ENCODE peak calls at places on chromosomes 5 and 9, in six cellular contexts. Q, J, S, F, V and H are unnamed samples.

GRCh38 chr5:180527659-180528058 is 33.5 kb downstream of the CNOT6 start:
- DNase-seq in S (no peak), Q (no peak), V (no peak), J (no peak), F (no peak), H (no peak)

GRCh38 chr5:136055612-136056302 is 27.0 kb downstream of the TGFBI start:
- DNase-seq in F (no peak), S (no peak), Q (no peak), J (no peak), V (no peak), H (no peak)

GRCh38 chr9:14906000-14906399 is 4.2 kb downstream of the FREM1 start:
- DNase-seq in J (no peak), S (no peak), F (no peak), V (no peak), Q (no peak), H (no peak)

GRCh38 chr9:3028535-3028934 is 184.6 kb upstream of the PUM3 start:
- DNase-seq in Q (no peak), S (no peak), F (no peak), V (peak), J (no peak), H (no peak)

GRCh38 chr9:76018244-76018643 is 127.8 kb downstream of the PCSK5 start:
- DNase-seq in V (no peak), Q (peak), J (no peak), S (no peak), F (no peak), H (no peak)

GRCh38 chr5:178490935-178491632 is 99.1 kb downstream of the COL23A1 start:
- DNase-seq in V (no peak), F (no peak), J (no peak), S (no peak), Q (no peak), H (no peak)

GRCh38 chr9:113872485-113873143 is 3.5 kb upstream of the ZNF618 start:
- DNase-seq in V (no peak), Q (no peak), S (no peak), J (no peak), F (no peak), H (no peak)

GRCh38 chr5:35371971-35372426 is 141.7 kb upstream of the PRLR start:
- DNase-seq in Q (no peak), S (no peak), J (no peak), F (no peak), V (no peak), H (no peak)

GRCh38 chr9:89775641-89776040 is 170.8 kb downstream of the GADD45G start:
- DNase-seq in J (no peak), Q (no peak), V (no peak), F (no peak), S (no peak), H (no peak)

GRCh38 chr5:122258241-122258640 is 53.8 kb upstream of the SNCAIP start:
- DNase-seq in S (no peak), Q (no peak), F (no peak), J (no peak), V (no peak), H (no peak)

GRCh38 chr5:71865202-71865601 is 146.1 kb downstream of the CARTPT start:
- DNase-seq in S (no peak), Q (no peak), J (no peak), V (peak), F (no peak), H (no peak)

GRCh38 chr5:76175821-76176403 is 92.7 kb downstream of the SV2C start:
- DNase-seq in V (no peak), Q (no peak), S (no peak), F (peak), J (no peak), H (peak)

GRCh38 chr9:31799953-31800609 is 584.4 kb upstream of the ACO1 start:
- DNase-seq in J (no peak), Q (no peak), F (no peak), V (peak), S (no peak), H (peak)

GRCh38 chr9:126985870-126986498 is 71.4 kb downstream of the RALGPS1 start:
- DNase-seq in S (peak), J (peak), V (peak), F (peak), Q (peak), H (no peak)

GRCh38 chr5:150461231-150461630 is 11.7 kb upstream of the RPS14 start:
- DNase-seq in F (no peak), J (no peak), V (no peak), S (no peak), Q (no peak), H (peak)

GRCh38 chr5:109740329-109740728 is 50.6 kb downstream of the MAN2A1 start:
- DNase-seq in J (no peak), F (no peak), V (peak), S (no peak), Q (no peak), H (peak)

GRCh38 chr9:16182784-16183183 is 629.9 kb downstream of the CCDC171 start:
- DNase-seq in S (no peak), F (no peak), V (no peak), Q (no peak), J (no peak), H (no peak)

GRCh38 chr9:121774715-121775613 is 123.5 kb downstream of the DAB2IP start:
- DNase-seq in Q (no peak), S (peak), F (no peak), J (no peak), V (no peak), H (no peak)

GRCh38 chr9:123686131-123686848 is 243.6 kb downstream of the DENND1A start:
- DNase-seq in V (peak), F (no peak), J (no peak), S (no peak), Q (no peak), H (no peak)

GRCh38 chr5:96952946-96953730 is 17.3 kb downstream of the LNPEP start:
- DNase-seq in J (no peak), V (no peak), F (no peak), S (no peak), Q (no peak), H (peak)

GRCh38 chr9:89984214-89984613 is 379.4 kb downstream of the GADD45G start:
- DNase-seq in S (no peak), F (no peak), Q (no peak), J (no peak), V (peak), H (no peak)

GRCh38 chr9:38668791-38669466 is 48.5 kb upstream of the ANKRD18A start:
- DNase-seq in V (no peak), Q (no peak), S (no peak), F (no peak), J (no peak), H (no peak)

GRCh38 chr5:144549580-144549979 is 378.9 kb downstream of the KCTD16 start:
- DNase-seq in F (no peak), V (no peak), Q (no peak), J (no peak), S (no peak), H (no peak)

GRCh38 chr5:131550606-131551005 is 84.4 kb downstream of the RAPGEF6 start:
- DNase-seq in Q (no peak), F (no peak), V (no peak), S (no peak), J (no peak), H (no peak)

GRCh38 chr5:72441861-72442540 is 65.2 kb downstream of the ZNF366 start:
- DNase-seq in V (peak), J (no peak), F (no peak), S (no peak), Q (no peak), H (no peak)